ENCODE peak calls at places on chromosomes 2 and 18, in seven cellular contexts. L is Calu3, Z is breast epithelium, X is endothelial cell of umbilical vein, S is HFFc6, M is ascending aorta, J is AG09319. W is an unnamed sample.

GRCh38 chr2:65580824-65581223 is 148.4 kb upstream of the SPRED2 start:
- DNase-seq in L (no peak), Z (no peak), X (no peak), S (no peak), M (no peak), J (no peak), W (no peak)

GRCh38 chr18:42814618-42815017 is 300.9 kb downstream of the RIT2 start:
- DNase-seq in L (no peak), Z (no peak), X (no peak), S (no peak), M (no peak), J (no peak), W (no peak)

GRCh38 chr2:23107341-23107941 is 277.5 kb upstream of the KLHL29 start:
- DNase-seq in L (no peak), Z (no peak), X (no peak), S (no peak), M (no peak), J (no peak), W (no peak)

GRCh38 chr2:181575650-181576025 is 81.3 kb downstream of the CERKL start:
- DNase-seq in L (no peak), Z (no peak), X (no peak), S (no peak), M (no peak), J (no peak), W (no peak)

GRCh38 chr2:166138144-166138543 is 10.3 kb upstream of the SCN1A start:
- DNase-seq in L (no peak), Z (no peak), X (no peak), S (no peak), M (no peak), J (no peak), W (no peak)

GRCh38 chr18:78069784-78070664 is 820.4 kb downstream of the GALR1 start:
- DNase-seq in L (no peak), Z (peak; percentile 35), X (no peak), S (no peak), M (no peak), J (no peak), W (no peak)

GRCh38 chr2:138201326-138201725 is 237.1 kb downstream of the HNMT start:
- DNase-seq in L (no peak), Z (no peak), X (no peak), S (no peak), M (no peak), J (no peak), W (no peak)

GRCh38 chr18:5556317-5556974 is 12.6 kb upstream of the EPB41L3 start:
- DNase-seq in L (no peak), Z (no peak), X (no peak), S (no peak), M (no peak), J (peak; percentile 40), W (no peak)

GRCh38 chr2:140262908-140263307 is 1482.7 kb upstream of the NXPH2 start:
- DNase-seq in L (no peak), Z (no peak), X (no peak), S (no peak), M (no peak), J (no peak), W (no peak)

GRCh38 chr2:113203901-113204519 is 30.2 kb downstream of the PSD4 start:
- DNase-seq in L (peak; percentile 87), Z (peak; percentile 51), X (peak; percentile 64), S (peak; percentile 57), M (peak; percentile 78), J (peak; percentile 40), W (peak; percentile 54)

GRCh38 chr18:49647496-49648168 is 85.8 kb downstream of the LIPG start:
- DNase-seq in L (no peak), Z (no peak), X (peak; percentile 49), S (no peak), M (peak; percentile 31), J (no peak), W (no peak)

GRCh38 chr2:19632327-19633040 is 269.3 kb downstream of the TTC32 start:
- DNase-seq in L (no peak), Z (peak; percentile 85), X (no peak), S (no peak), M (no peak), J (no peak), W (no peak)

GRCh38 chr2:202009563-202009962 is 24.1 kb upstream of the FZD7 start:
- DNase-seq in L (no peak), Z (no peak), X (no peak), S (no peak), M (no peak), J (no peak), W (no peak)

GRCh38 chr2:202009019-202009481 is 24.6 kb upstream of the FZD7 start:
- DNase-seq in L (no peak), Z (no peak), X (no peak), S (no peak), M (no peak), J (no peak), W (no peak)

GRCh38 chr2:202005272-202005887 is 28.3 kb upstream of the FZD7 start:
- DNase-seq in L (no peak), Z (no peak), X (no peak), S (no peak), M (no peak), J (no peak), W (no peak)

GRCh38 chr2:202002381-202002780 is 31.3 kb upstream of the FZD7 start:
- DNase-seq in L (no peak), Z (no peak), X (no peak), S (no peak), M (no peak), J (no peak), W (no peak)

DNA sequence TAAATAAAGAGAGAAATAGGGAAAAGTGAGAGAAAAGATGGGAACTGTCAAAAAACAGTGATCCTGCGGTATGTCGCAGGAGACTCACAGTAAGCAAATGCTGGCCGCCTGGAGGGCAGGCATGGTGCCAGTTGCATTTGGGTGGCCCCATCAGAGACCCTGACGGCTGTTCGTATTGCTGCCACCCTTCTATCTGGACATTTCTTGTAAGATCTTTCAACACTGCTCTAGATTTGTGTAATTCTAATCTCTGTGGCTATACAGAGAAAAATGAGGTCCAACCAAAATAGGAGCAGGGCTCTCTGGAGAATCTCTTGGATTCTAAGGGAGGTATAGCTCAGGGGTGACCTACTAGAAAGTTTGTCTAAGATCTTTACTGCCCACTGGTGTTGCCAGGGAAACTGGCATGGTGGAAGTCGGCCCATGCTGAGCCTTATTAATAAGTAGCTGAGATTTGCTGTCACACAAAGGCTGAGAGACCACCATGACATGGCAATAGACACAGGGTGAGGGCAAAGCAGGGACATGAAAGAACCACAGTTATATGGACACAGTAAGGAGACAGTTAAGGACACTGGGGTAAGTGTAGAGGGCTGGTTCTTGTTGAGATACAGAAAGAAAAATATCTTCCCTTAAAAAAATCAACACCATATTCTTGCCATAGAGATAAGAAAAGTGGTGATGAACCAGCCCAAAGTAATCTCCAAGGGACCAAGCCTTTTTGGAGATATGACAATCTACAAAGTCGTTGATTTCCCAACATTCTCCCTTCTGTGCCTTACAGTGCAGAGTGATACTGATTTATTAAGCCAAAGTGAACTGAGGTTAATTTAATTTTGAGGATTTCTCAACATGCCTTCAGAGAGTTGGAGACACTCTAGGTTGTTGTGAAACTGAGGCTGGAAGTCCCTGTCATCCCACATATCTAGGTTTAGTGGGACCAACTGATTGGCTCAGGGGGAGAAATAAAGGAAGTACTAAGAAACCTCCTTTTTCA is 26.3 kb upstream of the FZD7 start:
- DNase-seq in L (no peak), Z (no peak), X (no peak), S (no peak), M (no peak), J (no peak), W (no peak)
- TF ChIP-seq CTCF in L (no peak), Z (no peak), X (no peak), S (peak; percentile 35), M (no peak), J (peak; percentile 15), W (no peak)

DNA sequence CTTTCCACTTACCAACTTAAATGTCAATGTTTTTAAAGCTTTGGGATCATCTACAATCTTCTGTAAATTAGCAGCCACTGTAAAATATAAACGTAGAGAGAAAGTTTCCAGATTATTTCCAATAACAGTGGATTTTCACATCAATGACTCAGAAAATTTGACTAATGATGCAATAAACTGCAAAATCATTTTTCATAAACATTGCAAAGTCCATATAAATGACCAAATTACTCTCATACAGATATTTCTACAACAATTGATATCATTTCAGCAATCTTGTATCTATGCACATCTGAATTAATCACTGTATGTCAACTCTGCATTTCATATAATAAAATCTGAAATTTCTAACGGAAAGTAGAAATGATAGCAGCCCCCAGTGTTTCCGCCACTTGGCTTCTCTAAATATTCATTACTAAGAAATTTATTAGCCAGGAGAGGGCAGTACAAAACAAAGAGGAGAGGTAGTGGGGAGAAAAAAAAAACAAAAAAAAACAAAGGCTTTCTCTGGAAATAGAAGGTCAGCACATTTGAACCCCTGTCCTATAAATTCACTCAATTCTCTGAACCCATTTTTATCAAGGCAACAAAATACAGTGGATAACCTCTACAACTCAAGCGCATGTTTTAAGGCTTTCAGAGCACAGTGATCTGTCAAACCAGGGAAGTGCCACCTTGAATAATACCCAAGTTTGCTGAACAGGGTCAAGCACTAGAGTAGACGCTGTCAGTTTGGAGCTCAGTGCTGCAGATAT is 282.6 kb downstream of the STK39 start:
- DNase-seq in L (no peak), Z (no peak), X (peak; percentile 23), S (peak; percentile 13), M (no peak), J (no peak), W (no peak)
- TF ChIP-seq CTCF in L (no peak), Z (no peak), X (peak; percentile 9), S (peak; percentile 73), M (peak; percentile 10), J (peak; percentile 24), W (no peak)

DNA sequence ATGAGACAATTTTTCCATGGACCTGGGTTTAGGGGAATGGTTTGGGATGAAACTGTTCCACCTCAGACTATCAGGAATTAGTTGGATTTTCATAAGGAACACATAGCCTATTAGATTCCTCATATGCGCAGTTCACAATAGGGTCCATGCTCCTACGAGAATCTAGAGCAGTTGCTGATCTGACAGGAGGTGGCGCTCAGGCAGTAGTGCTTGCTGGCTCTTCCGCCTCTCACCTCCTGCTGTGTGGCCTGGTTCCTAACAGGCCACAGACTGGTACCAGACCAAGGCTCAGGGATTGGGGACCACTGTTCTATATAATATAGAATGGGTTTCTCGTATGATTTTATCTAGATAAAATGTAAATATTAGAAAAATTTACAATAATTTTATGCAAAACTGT is 338.7 kb downstream of the CPS1 start:
- DNase-seq in L (no peak), Z (no peak), X (no peak), S (no peak), M (no peak), J (no peak), W (no peak)
- TF ChIP-seq CTCF in L (no peak), Z (no peak), X (no peak), S (no peak), M (no peak), J (no peak), W (no peak)

DNA sequence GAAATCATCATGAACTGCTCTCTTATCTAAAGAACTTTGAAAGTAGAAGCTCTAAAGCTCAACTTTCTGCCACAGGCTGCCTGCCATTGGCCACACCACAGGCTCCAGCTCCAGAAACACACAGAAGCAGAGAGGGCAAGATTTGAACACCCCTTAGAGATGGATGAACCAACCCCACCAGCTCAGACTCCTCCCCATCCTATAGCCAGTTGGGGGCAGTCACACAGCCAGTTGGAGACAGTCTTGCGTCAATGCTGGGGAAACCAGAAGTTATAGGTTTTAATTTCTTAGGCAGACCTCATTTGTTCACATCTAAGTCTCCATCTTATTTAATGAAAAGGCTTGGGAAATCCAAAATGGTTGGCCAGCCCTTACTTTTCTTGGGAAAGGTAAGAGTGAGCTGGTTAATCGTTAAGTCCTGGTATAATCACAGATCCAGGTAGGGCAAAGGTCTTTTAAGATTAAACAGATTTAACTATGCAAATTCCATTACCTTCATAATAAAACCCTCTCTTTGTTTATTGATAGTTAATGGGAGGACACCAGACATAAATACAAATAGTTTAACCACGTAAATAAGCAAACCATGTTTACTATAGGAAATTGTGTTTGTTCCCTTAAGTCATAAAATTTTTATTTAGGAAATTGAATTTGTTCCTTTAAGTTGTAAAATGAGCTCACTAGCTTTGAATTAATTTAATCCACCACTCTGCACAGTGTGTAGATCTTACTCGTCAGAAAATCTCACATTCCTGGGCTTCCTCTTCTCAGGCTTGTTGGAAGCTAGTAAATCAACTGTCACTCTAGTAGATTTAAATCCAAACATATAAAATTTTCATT is 28.0 kb downstream of the MRO start:
- DNase-seq in L (no peak), Z (no peak), X (no peak), S (no peak), M (no peak), J (no peak), W (no peak)
- TF ChIP-seq CTCF in L (no peak), Z (no peak), X (no peak), S (no peak), M (no peak), J (no peak), W (no peak)